ENCODE peak calls at places on chromosomes 1 and 21, in ten cellular contexts. X is NCI-H1092; G is CD8-positive, alpha-beta memory T cell; S is HCT116; T is fibroblast of pulmonary artery; H is HCEC 1CT; F is tibial artery; M is GM10248; B is dermis blood vessel endothelial cell; L is activated CD8-positive, alpha-beta T cell treated with anti-CD3 and anti-CD28 coated beads for 36 hours. J is an unnamed sample.

GRCh38 chr1:171940373-171940772 is 99.1 kb downstream of the DNM3 start:
- DNase-seq in S (no peak), F (no peak), H (no peak), X (no peak), L (no peak), T (peak), G (no peak), B (no peak), M (no peak), J (no peak)

GRCh38 chr1:93256433-93256832 is 75.9 kb downstream of the CCDC18 start:
- DNase-seq in G (no peak), L (no peak), F (no peak), M (no peak), X (no peak), T (no peak), B (no peak), S (no peak), H (no peak), J (no peak)

GRCh38 chr21:25901580-25901979 is 166.8 kb downstream of the GABPA start:
- DNase-seq in G (no peak), L (no peak), T (no peak), X (no peak), H (peak), M (no peak), B (peak), F (no peak), S (no peak), J (no peak)

GRCh38 chr1:155126494-155127104 is 1.1 kb upstream of the EFNA1 start:
- DNase-seq in X (peak), L (peak), G (peak), M (no peak), F (peak), B (peak), H (no peak), T (no peak), S (no peak), J (peak)

GRCh38 chr21:36337099-36337509 is 17.1 kb downstream of the MORC3 start:
- DNase-seq in S (no peak), G (no peak), M (no peak), X (no peak), T (peak), H (peak), L (no peak), F (no peak), B (no peak), J (no peak)

GRCh38 chr1:62530516-62531154 is 66.7 kb upstream of the ANGPTL3 start:
- DNase-seq in H (peak), S (no peak), F (no peak), G (no peak), L (peak), B (peak), X (no peak), M (no peak), T (peak), J (peak)

GRCh38 chr1:147720557-147720956 is 39.8 kb downstream of the GJA5 start:
- DNase-seq in L (no peak), G (no peak), B (no peak), H (no peak), M (no peak), S (no peak), X (no peak), T (no peak), F (no peak), J (no peak)

GRCh38 chr1:20410555-20410954 is 75.5 kb downstream of the CAMK2N1 start:
- DNase-seq in T (no peak), H (no peak), F (peak), B (no peak), M (no peak), X (no peak), G (no peak), S (no peak), L (no peak), J (no peak)

GRCh38 chr1:178575611-178576331 is 62.9 kb downstream of the TEX35 start:
- DNase-seq in H (no peak), T (no peak), B (no peak), F (no peak), M (no peak), G (no peak), S (no peak), L (no peak), X (no peak), J (no peak)

GRCh38 chr1:203320546-203321272 is 15.4 kb downstream of the BTG2 start:
- DNase-seq in X (peak), M (peak), S (no peak), F (peak), L (peak), G (peak), T (peak), H (peak), B (peak), J (peak)

GRCh38 chr1:162204129-162204882 is 134.8 kb downstream of the NOS1AP start:
- DNase-seq in X (no peak), F (no peak), H (no peak), S (no peak), M (no peak), T (no peak), G (no peak), L (no peak), B (no peak), J (no peak)

GRCh38 chr1:86868477-86868876 is 45.4 kb downstream of the SELENOF start:
- DNase-seq in X (no peak), G (no peak), M (no peak), F (no peak), H (peak), B (peak), S (no peak), L (no peak), T (peak), J (no peak)

GRCh38 chr1:40848530-40849189 is 13.5 kb downstream of the CITED4 start:
- DNase-seq in H (peak), G (no peak), S (peak), T (peak), M (no peak), L (peak), X (peak), B (peak), F (peak), J (peak)

GRCh38 chr1:221157026-221157761 is 278.0 kb downstream of the HLX start:
- DNase-seq in M (peak), X (no peak), G (no peak), B (no peak), L (no peak), F (no peak), H (no peak), T (no peak), S (no peak), J (no peak)

GRCh38 chr1:59967141-59967697 is 40.6 kb upstream of the CYP2J2 start:
- DNase-seq in T (peak), X (peak), F (no peak), H (no peak), M (no peak), L (no peak), G (no peak), S (no peak), B (no peak), J (no peak)

GRCh38 chr1:214076341-214077035 is 88.7 kb downstream of the PROX1 start:
- DNase-seq in L (no peak), M (no peak), X (peak), T (no peak), S (no peak), F (no peak), H (no peak), G (no peak), B (no peak), J (no peak)

GRCh38 chr1:53552981-53553733 is 94.0 kb downstream of the DMRTB1 start:
- DNase-seq in G (no peak), S (no peak), F (peak), L (peak), T (no peak), H (no peak), B (no peak), M (no peak), X (no peak), J (no peak)

GRCh38 chr1:7343917-7344316 is 427.2 kb upstream of the VAMP3 start:
- DNase-seq in L (no peak), X (no peak), M (no peak), S (no peak), B (no peak), H (no peak), G (no peak), F (peak), T (no peak), J (no peak)

GRCh38 chr1:86546787-86547221 is at the start of gene CLCA4:
- DNase-seq in X (no peak), M (no peak), S (no peak), B (peak), T (no peak), F (no peak), L (no peak), H (no peak), G (no peak), J (no peak)

GRCh38 chr1:212290608-212291007 is 5.4 kb downstream of the PPP2R5A start:
- DNase-seq in T (peak), G (no peak), B (peak), M (no peak), H (peak), S (no peak), X (no peak), F (no peak), L (no peak), J (no peak)

GRCh38 chr1:15156807-15157380 is 3.3 kb downstream of the TMEM51 start:
- DNase-seq in S (no peak), B (no peak), H (no peak), L (no peak), T (no peak), M (no peak), X (no peak), G (no peak), F (no peak), J (no peak)

GRCh38 chr1:184061396-184062003 is 10.0 kb downstream of the TSEN15 start:
- DNase-seq in M (no peak), X (no peak), H (peak), B (no peak), G (no peak), L (no peak), T (peak), F (no peak), S (no peak), J (no peak)

GRCh38 chr1:155011004-155011416 is 8.4 kb downstream of the ZBTB7B start:
- DNase-seq in G (no peak), S (no peak), H (no peak), L (no peak), X (no peak), F (peak), M (no peak), T (no peak), B (no peak), J (no peak)

GRCh38 chr1:238334170-238334569 is 443.4 kb upstream of the ZP4 start:
- DNase-seq in T (no peak), S (no peak), L (no peak), M (no peak), X (no peak), F (no peak), B (no peak), G (no peak), H (no peak), J (no peak)

GRCh38 chr1:65334081-65334480 is 24.7 kb downstream of the DNAJC6 start:
- DNase-seq in G (no peak), H (no peak), T (no peak), M (no peak), B (no peak), X (no peak), F (no peak), L (no peak), S (no peak), J (no peak)

GRCh38 chr1:120178799-120179419 is 2.6 kb upstream of the SEC22B start:
- DNase-seq in S (no peak), L (no peak), G (no peak), M (no peak), X (no peak), T (peak), F (no peak), B (peak), H (peak), J (no peak)

GRCh38 chr1:77866296-77866695 is 22.1 kb upstream of the NEXN start:
- DNase-seq in S (no peak), H (no peak), X (no peak), F (no peak), L (no peak), M (no peak), B (peak), T (peak), G (no peak), J (no peak)

GRCh38 chr1:20409017-20409416 is 77.0 kb downstream of the CAMK2N1 start:
- DNase-seq in M (no peak), G (no peak), H (no peak), F (no peak), B (no peak), S (no peak), X (no peak), T (no peak), L (no peak), J (no peak)

GRCh38 chr1:209766051-209766450 is 10.2 kb downstream of the TRAF3IP3 start:
- DNase-seq in M (no peak), F (no peak), L (peak), T (no peak), H (no peak), B (no peak), G (no peak), X (no peak), S (no peak), J (no peak)

GRCh38 chr1:162328507-162328906 is 48.1 kb downstream of the SPATA46 start:
- DNase-seq in G (no peak), L (no peak), M (no peak), T (no peak), F (no peak), X (peak), H (no peak), S (no peak), B (peak), J (no peak)

GRCh38 chr1:54859687-54860391 is 27.2 kb downstream of the DHCR24 start:
- DNase-seq in F (peak), H (no peak), X (no peak), B (no peak), T (no peak), G (no peak), M (no peak), L (no peak), S (no peak), J (no peak)

GRCh38 chr1:46820076-46820475 is 21.2 kb downstream of the CYP4B1 start:
- DNase-seq in H (no peak), X (no peak), S (no peak), F (no peak), L (no peak), G (no peak), T (no peak), M (peak), B (no peak), J (no peak)

GRCh38 chr1:227947678-227948492 is at the start of gene WNT9A:
- DNase-seq in T (peak), B (peak), S (no peak), L (no peak), M (peak), F (peak), X (peak), G (no peak), H (peak), J (no peak)

GRCh38 chr1:73789965-73790364 is 408.0 kb downstream of the LRRIQ3 start:
- DNase-seq in B (no peak), H (no peak), M (no peak), F (no peak), S (no peak), L (no peak), X (no peak), T (no peak), G (no peak), J (no peak)

J was measured in lung.